ENCODE peak calls at places on chromosomes 4 and X, in six cellular contexts. X is SK-N-SH, Q is breast epithelium, V is NB4, U is cardiac fibroblast, Z is Caco-2. B is an unnamed sample.

GRCh38 chr4:106773106-106773905 is 262.8 kb downstream of the DKK2 start:
- DNase-seq in Q (no peak), Z (no peak), X (no peak), V (no peak), U (peak), B (no peak)

GRCh38 chr4:184733654-184734524 is at the start of gene CENPU:
- DNase-seq in Q (peak), X (peak), U (peak), Z (peak), V (peak), B (peak)

GRCh38 chr4:82898322-82899243 is 2.0 kb upstream of the THAP9 start:
- DNase-seq in Q (no peak), U (peak), X (no peak), Z (no peak), V (peak), B (no peak)

GRCh38 chrX:105696870-105697269 is 125.5 kb upstream of the NRK start:
- DNase-seq in Z (no peak), X (no peak), U (no peak), Q (no peak), V (peak), B (no peak)

GRCh38 chrX:16930392-16930791 is 16.1 kb upstream of the REPS2 start:
- DNase-seq in V (peak), Q (no peak), Z (no peak), U (peak), X (no peak), B (peak)

GRCh38 chr4:56908206-56909082 is 744 bp downstream of the REST start:
- DNase-seq in U (peak), Q (peak), Z (peak), V (peak), X (peak), B (peak)

GRCh38 chr4:13992041-13992440 is 364.5 kb upstream of the BOD1L1 start:
- DNase-seq in Q (no peak), U (no peak), V (no peak), Z (no peak), X (no peak), B (no peak)

GRCh38 chr4:61294001-61294400 is 93.9 kb downstream of the ADGRL3 start:
- DNase-seq in U (no peak), X (no peak), Q (no peak), V (no peak), Z (no peak), B (no peak)

GRCh38 chr4:75142377-75142776 is 209.5 kb downstream of the PARM1 start:
- DNase-seq in X (no peak), Z (no peak), Q (no peak), V (no peak), U (peak), B (no peak)

GRCh38 chrX:44003975-44004374 is 30.8 kb upstream of the NDP start:
- DNase-seq in X (no peak), V (no peak), Q (no peak), Z (no peak), U (peak), B (no peak)

GRCh38 chrX:23901065-23901464 is 6.7 kb downstream of the APOO start:
- DNase-seq in X (no peak), Z (peak), U (peak), V (peak), Q (peak), B (no peak)

GRCh38 chr4:189420488-189420887 is 520.2 kb upstream of the FRG1 start:
- DNase-seq in X (no peak), Z (no peak), V (no peak), Q (no peak), U (no peak), B (no peak)

GRCh38 chrX:46777971-46778810 is 19.3 kb upstream of the SLC9A7 start:
- DNase-seq in X (no peak), V (no peak), U (peak), Q (no peak), Z (peak), B (peak)

GRCh38 chrX:33415454-33415853 is 204.1 kb upstream of the DMD start:
- DNase-seq in Q (no peak), X (no peak), V (no peak), Z (no peak), U (no peak), B (no peak)

GRCh38 chr4:140944539-140944938 is 188.4 kb upstream of the TBC1D9 start:
- DNase-seq in Q (no peak), X (no peak), Z (no peak), U (peak), V (no peak), B (no peak)

GRCh38 chr4:92014060-92014459 is 289.7 kb upstream of the GRID2 start:
- DNase-seq in Z (no peak), X (no peak), Q (no peak), V (peak), U (no peak), B (no peak)

GRCh38 chrX:12080265-12080664 is 58.0 kb upstream of the FRMPD4 start:
- DNase-seq in Z (no peak), V (peak), X (peak), Q (no peak), U (peak), B (peak)

GRCh38 chrX:40778861-40779575 is 43.7 kb upstream of the MED14 start:
- DNase-seq in Z (no peak), X (no peak), U (peak), V (no peak), Q (no peak), B (no peak)

GRCh38 chrX:1475881-1476280 is 23.2 kb upstream of the ASMTL start:
- DNase-seq in Z (no peak), U (no peak), V (no peak), Q (peak), X (no peak), B (no peak)

GRCh38 chrX:21728276-21728968 is 29.5 kb downstream of the SMPX start:
- DNase-seq in Z (no peak), U (no peak), X (no peak), V (no peak), Q (no peak), B (no peak)

GRCh38 chr4:128601992-128602695 is 207.4 kb upstream of the JADE1 start:
- DNase-seq in V (no peak), Q (no peak), Z (no peak), U (peak), X (no peak), B (no peak)

DNA sequence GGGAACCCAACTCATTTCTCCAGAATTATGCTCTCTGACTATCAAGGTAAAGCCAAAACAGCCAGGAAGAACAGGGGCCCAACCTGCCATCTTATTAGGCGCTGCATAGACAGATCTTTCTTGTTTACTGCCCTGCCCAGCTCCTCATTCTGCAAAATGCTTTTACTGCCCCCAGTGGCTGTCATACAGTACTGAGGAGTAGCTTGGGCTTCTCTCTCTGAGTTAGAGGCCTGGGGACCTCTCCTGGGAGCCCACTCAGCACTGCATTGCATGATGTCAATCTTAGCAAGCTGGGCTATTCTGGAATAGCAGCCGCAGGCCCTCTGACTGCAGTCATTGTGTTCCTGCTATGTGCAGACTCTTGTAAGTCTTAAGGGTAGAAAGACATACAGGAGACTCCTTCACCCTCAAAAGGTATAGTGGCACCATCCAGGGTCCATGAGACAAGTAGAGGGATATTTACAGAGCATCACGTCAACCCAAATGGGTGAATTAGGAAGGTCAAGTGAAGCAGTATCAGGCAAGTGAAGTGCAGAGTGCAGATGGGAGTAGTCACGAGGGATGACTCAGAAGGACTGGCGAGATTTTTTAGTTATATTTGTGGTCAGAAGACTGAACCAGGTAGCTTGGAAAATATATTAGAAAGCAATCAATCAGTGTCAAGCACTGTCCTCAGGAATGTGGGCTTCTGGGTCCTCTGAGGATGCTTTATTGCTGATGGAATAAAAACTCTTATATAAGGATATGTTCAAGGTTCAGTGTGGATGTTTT is 294.1 kb upstream of the SFRP2 start:
- DNase-seq in Q (no peak), X (peak), U (peak), V (peak), Z (peak), B (peak)
- TF ChIP-seq CTCF in Q (no peak), X (peak), U (peak), V (peak), Z (peak), B (peak)

GRCh38 chr4:4256799-4257198 is 8.8 kb upstream of the TMEM128 start:
- DNase-seq in Z (no peak), Q (no peak), X (no peak), U (peak), V (no peak), B (peak)
- H3K4me3 ChIP-seq in Z (no peak), Q (no peak), X (no peak), U (no peak), V (no peak), B (no peak)

DNA sequence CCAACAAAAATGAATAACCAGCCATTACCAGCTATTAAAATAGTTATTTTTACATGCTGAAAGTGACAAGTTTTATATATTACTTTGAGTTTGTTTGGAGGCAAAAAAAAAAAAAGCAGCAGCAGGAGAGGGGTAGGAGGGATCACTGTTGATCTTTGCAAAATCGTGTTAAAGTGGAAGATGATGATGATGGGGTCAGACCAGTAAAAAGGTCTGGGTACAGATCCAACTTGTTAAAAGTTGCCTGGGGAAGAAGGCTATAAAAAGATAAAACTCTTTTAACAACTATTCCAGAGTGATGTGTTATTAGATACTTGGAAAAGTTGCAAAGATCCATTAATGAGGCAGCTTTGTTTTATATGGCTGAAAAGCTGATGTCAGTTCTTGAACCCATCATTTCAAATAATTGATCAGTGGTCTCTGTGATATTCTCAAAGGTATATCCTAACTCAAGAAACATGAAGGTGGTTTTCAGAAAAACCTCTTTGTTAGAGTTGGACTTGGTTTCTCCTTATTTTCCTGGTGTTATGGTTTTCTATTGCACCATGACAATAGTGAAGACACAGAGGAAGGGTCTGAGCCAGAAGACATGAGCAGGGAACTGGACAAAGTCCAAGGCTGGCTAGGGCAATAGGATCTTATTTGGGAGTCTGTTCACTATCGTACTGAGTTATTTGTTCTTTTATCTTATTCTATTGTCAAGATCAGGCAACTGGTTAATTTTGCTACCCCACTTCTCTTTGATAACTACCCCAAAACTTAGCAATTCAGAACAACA is 44.8 kb downstream of the EDNRA start:
- DNase-seq in Q (no peak), X (no peak), U (no peak), Z (no peak), V (no peak), B (no peak)
- TF ChIP-seq CTCF in Q (no peak), X (no peak), U (no peak), Z (no peak), V (no peak), B (no peak)

GRCh38 chr4:154399259-154399974 is 92.2 kb downstream of the DCHS2 start:
- DNase-seq in X (no peak), V (no peak), Q (no peak), U (peak), Z (no peak), B (peak)
- H3K4me3 ChIP-seq in X (peak), V (no peak), Q (peak), U (no peak), Z (no peak), B (peak)